ENCODE peak calls at places on chromosomes 2 and 18, in four cellular contexts. A, C, Z and E are unnamed samples.
A peak's percentile ranks its signal among the peaks of the same experiment; 100 is the strongest.

GRCh38 chr18:12043811-12044210 is 49.8 kb upstream of the ANKRD62 start:
- DNase-seq in A (no peak), C (no peak), Z (no peak), E (no peak)

GRCh38 chr2:194327196-194327888 is 1329.7 kb upstream of the SLC39A10 start:
- DNase-seq in A (no peak), C (no peak), Z (no peak), E (no peak)

GRCh38 chr2:26088038-26088643 is 54.3 kb downstream of the RAB10 start:
- DNase-seq in A (no peak), C (peak; percentile 39), Z (no peak), E (no peak)

GRCh38 chr18:3411854-3412268 is 38.1 kb upstream of the TGIF1 start:
- DNase-seq in A (no peak), C (no peak), Z (no peak), E (peak; percentile 15)

GRCh38 chr2:56684371-56684770 is 500.6 kb downstream of the CCDC85A start:
- DNase-seq in A (no peak), C (no peak), Z (peak; percentile 6), E (no peak)

GRCh38 chr2:119489232-119489952 is 34.9 kb downstream of the SCTR start:
- DNase-seq in A (no peak), C (no peak), Z (no peak), E (no peak)

GRCh38 chr2:236943841-236944513 is 141.7 kb upstream of the COPS8 start:
- DNase-seq in A (no peak), C (no peak), Z (no peak), E (no peak)

GRCh38 chr2:171712051-171712450 is 24.8 kb downstream of the DYNC1I2 start:
- DNase-seq in A (no peak), C (peak; percentile 47), Z (no peak), E (no peak)

GRCh38 chr18:50853863-50854271 is 25.1 kb upstream of the ME2 start:
- DNase-seq in A (peak; percentile 38), C (peak; percentile 79), Z (no peak), E (no peak)

GRCh38 chr18:11408555-11408954 is 200.8 kb upstream of the SLC35G4 start:
- DNase-seq in A (no peak), C (no peak), Z (no peak), E (no peak)

GRCh38 chr2:132542953-132543569 is 126.5 kb downstream of the GPR39 start:
- DNase-seq in A (no peak), C (no peak), Z (no peak), E (no peak)

GRCh38 chr2:205931388-205931787 is 154.6 kb downstream of the INO80D start:
- DNase-seq in A (no peak), C (no peak), Z (no peak), E (no peak)

GRCh38 chr18:62493033-62493862 is 29.6 kb upstream of the ZCCHC2 start:
- DNase-seq in A (no peak), C (no peak), Z (no peak), E (no peak)

GRCh38 chr2:235543126-235543750 is 49.4 kb downstream of the AGAP1 start:
- DNase-seq in A (no peak), C (peak; percentile 4), Z (no peak), E (no peak)

GRCh38 chr2:6946722-6947121 is 29.5 kb downstream of the RNF144A start:
- DNase-seq in A (no peak), C (peak; percentile 75), Z (no peak), E (no peak)

GRCh38 chr2:226600184-226600583 is 199.4 kb downstream of the IRS1 start:
- DNase-seq in A (no peak), C (no peak), Z (no peak), E (no peak)

GRCh38 chr2:170214309-170214902 is 36.5 kb downstream of the MYO3B start:
- DNase-seq in A (no peak), C (no peak), Z (no peak), E (no peak)

GRCh38 chr2:185939858-185940257 is 201.3 kb downstream of the FSIP2 start:
- DNase-seq in A (no peak), C (no peak), Z (no peak), E (no peak)

GRCh38 chr2:64426191-64426952 is 27.6 kb upstream of the LGALSL start:
- DNase-seq in A (no peak), C (peak; percentile 46), Z (no peak), E (no peak)

GRCh38 chr2:71503827-71504226 is 50.5 kb downstream of the DYSF start:
- DNase-seq in A (peak; percentile 22), C (no peak), Z (no peak), E (no peak)

GRCh38 chr2:135647836-135648579 is 93.6 kb upstream of the UBXN4 start:
- DNase-seq in A (no peak), C (no peak), Z (no peak), E (no peak)

GRCh38 chr2:71631411-71631931 is 178.1 kb downstream of the DYSF start:
- DNase-seq in A (no peak), C (no peak), Z (no peak), E (no peak)